ENCODE peak calls at places on chromosomes 16 and 17, in five cellular contexts. X, M, C, J and G are unnamed samples.

GRCh38 chr17:38748329-38749221 is at the start of gene PCGF2:
- DNase-seq in X (peak; percentile 72), J (peak; percentile 75), M (peak; percentile 63), C (peak; percentile 47), G (peak; percentile 85)

GRCh38 chr17:77345260-77345910 is 204.6 kb downstream of the SEC14L1 start:
- DNase-seq in X (no peak), J (no peak), M (no peak), C (no peak), G (no peak)

GRCh38 chr17:75831032-75831567 is 13.1 kb downstream of the UNC13D start:
- DNase-seq in J (no peak), X (no peak), C (no peak), M (no peak), G (no peak)

GRCh38 chr17:28982191-28982793 is 23.5 kb downstream of the SEZ6 start:
- DNase-seq in C (no peak), J (no peak), X (no peak), M (no peak), G (no peak)

GRCh38 chr17:4329838-4330237 is 36.6 kb downstream of the UBE2G1 start:
- DNase-seq in J (no peak), C (no peak), X (no peak), M (peak; percentile 78), G (peak; percentile 64)

GRCh38 chr16:24800586-24800985 is 45.2 kb upstream of the SLC5A11 start:
- DNase-seq in J (peak; percentile 20), C (no peak), X (no peak), M (peak; percentile 39), G (peak; percentile 23)

GRCh38 chr16:88892065-88892464 is 25.6 kb upstream of the PABPN1L start:
- DNase-seq in J (no peak), M (no peak), X (no peak), C (no peak), G (no peak)

GRCh38 chr17:57886020-57886419 is 36.2 kb upstream of the MRPS23 start:
- DNase-seq in J (no peak), X (no peak), M (no peak), C (no peak), G (no peak)

GRCh38 chr17:73711184-73711583 is 66.9 kb upstream of the SDK2 start:
- DNase-seq in C (no peak), X (no peak), M (no peak), J (no peak), G (no peak)

GRCh38 chr17:13531701-13532100 is 70.0 kb downstream of the HS3ST3A1 start:
- DNase-seq in M (no peak), C (no peak), J (no peak), X (no peak), G (no peak)

GRCh38 chr17:77882481-77883212 is 75.9 kb upstream of the TNRC6C start:
- DNase-seq in M (no peak), J (no peak), X (peak; percentile 50), C (peak; percentile 55), G (no peak)

GRCh38 chr16:12347365-12347764 is 370.8 kb downstream of the SNX29 start:
- DNase-seq in M (no peak), J (no peak), C (no peak), X (no peak), G (no peak)

GRCh38 chr17:73822371-73822770 is 178.1 kb upstream of the SDK2 start:
- DNase-seq in J (no peak), M (no peak), X (no peak), C (no peak), G (no peak)